ENCODE peak calls at places on chromosomes 13 and 19, in seven cellular contexts. B is DMS153; J is endodermal cell; R is activated CD8-positive, alpha-beta memory T cell treated with anti-CD3 and anti-CD28 coated beads for 4 hours; A is hepatic stellate cell; E is GM12892; L is NCI-H2029. P is an unnamed sample.

GRCh38 chr19:30563691-30564090 is 191.5 kb downstream of the ZNF536 start:
- DNase-seq in E (no peak), R (no peak), A (no peak), B (no peak), J (peak), L (no peak), P (no peak)

GRCh38 chr13:99303863-99304521 is 3.2 kb downstream of the GPR183 start:
- DNase-seq in J (no peak), L (no peak), R (no peak), A (no peak), E (no peak), B (no peak), P (peak)

GRCh38 chr13:82566864-82567263 is 1315.4 kb downstream of the SLITRK1 start:
- DNase-seq in B (no peak), A (no peak), L (no peak), E (no peak), R (no peak), J (no peak), P (no peak)

GRCh38 chr13:49933511-49933910 is 2.6 kb downstream of the SPRYD7 start:
- DNase-seq in B (no peak), A (no peak), L (no peak), J (no peak), R (no peak), E (no peak), P (no peak)

GRCh38 chr13:113098163-113098732 is 7.3 kb upstream of the F7 start:
- DNase-seq in B (no peak), L (no peak), R (no peak), J (no peak), A (no peak), E (no peak), P (no peak)

GRCh38 chr19:11195169-11195568 is 2.2 kb downstream of the KANK2 start:
- DNase-seq in A (peak), B (no peak), R (no peak), L (no peak), E (no peak), J (no peak), P (no peak)

GRCh38 chr13:113862766-113863510 is 938 bp downstream of the GAS6 start:
- DNase-seq in J (peak), B (no peak), E (peak), R (no peak), A (peak), L (no peak), P (no peak)

GRCh38 chr13:97559981-97560380 is 126.0 kb downstream of the RAP2A start:
- DNase-seq in J (no peak), R (no peak), A (no peak), E (no peak), L (no peak), B (no peak), P (no peak)

GRCh38 chr19:31706131-31706530 is 356.9 kb upstream of the TSHZ3 start:
- DNase-seq in A (no peak), B (no peak), L (no peak), E (no peak), J (no peak), R (no peak), P (no peak)

GRCh38 chr13:97786510-97786909 is 167.0 kb upstream of the IPO5 start:
- DNase-seq in J (no peak), B (no peak), A (no peak), R (no peak), E (no peak), L (no peak), P (no peak)

GRCh38 chr19:38656171-38656981 is 8.9 kb downstream of the ACTN4 start:
- DNase-seq in J (no peak), E (no peak), R (no peak), L (no peak), B (no peak), A (no peak), P (no peak)

GRCh38 chr13:91805605-91806004 is 407.2 kb downstream of the GPC5 start:
- DNase-seq in L (no peak), R (no peak), E (no peak), A (no peak), B (no peak), J (no peak), P (no peak)

GRCh38 chr13:48194392-48194754 is 38.6 kb upstream of the ITM2B start:
- DNase-seq in L (no peak), B (no peak), R (no peak), A (no peak), J (no peak), E (no peak), P (no peak)

GRCh38 chr19:55310498-55310897 is 14.6 kb downstream of the TMEM150B start:
- DNase-seq in L (no peak), J (no peak), B (no peak), E (no peak), R (no peak), A (no peak), P (no peak)

GRCh38 chr13:112474869-112475268 is 98.7 kb downstream of the SPACA7 start:
- DNase-seq in L (no peak), J (no peak), A (no peak), E (no peak), B (no peak), R (no peak), P (no peak)

GRCh38 chr19:44598880-44599279 is 14.5 kb upstream of the IGSF23 start:
- DNase-seq in B (no peak), L (no peak), J (no peak), E (no peak), R (no peak), A (no peak), P (no peak)

GRCh38 chr13:82010780-82011179 is 1669.9 kb upstream of the SPRY2 start:
- DNase-seq in E (no peak), L (no peak), A (no peak), B (peak), J (no peak), R (no peak), P (no peak)

GRCh38 chr19:40607311-40607871 is 6.2 kb downstream of the LTBP4 start:
- DNase-seq in B (no peak), A (no peak), E (no peak), L (no peak), R (no peak), J (peak), P (no peak)

GRCh38 chr13:109836629-109837607 is 50.5 kb upstream of the IRS2 start:
- DNase-seq in B (peak), J (no peak), A (no peak), R (no peak), E (no peak), L (no peak), P (no peak)

GRCh38 chr13:97003071-97003470 is 8.8 kb upstream of the OXGR1 start:
- DNase-seq in R (no peak), B (no peak), L (no peak), J (no peak), E (no peak), A (no peak), P (no peak)

GRCh38 chr13:107119989-107120881 is 552.3 kb upstream of the ARGLU1 start:
- DNase-seq in B (no peak), E (no peak), R (no peak), J (no peak), L (no peak), A (no peak), P (no peak)

GRCh38 chr13:21341637-21342422 is 117.3 kb downstream of the ZDHHC20 start:
- DNase-seq in L (no peak), R (no peak), J (no peak), B (no peak), A (no peak), E (no peak), P (no peak)

GRCh38 chr13:113968463-113969310 is 5.2 kb downstream of the C13orf46 start:
- DNase-seq in R (no peak), J (no peak), A (no peak), L (no peak), B (no peak), E (no peak), P (no peak)

GRCh38 chr19:16301999-16302694 is 22.5 kb upstream of the KLF2 start:
- DNase-seq in J (no peak), R (no peak), L (no peak), A (no peak), E (no peak), B (no peak), P (no peak)

GRCh38 chr13:23505007-23505406 is 65.2 kb upstream of the TNFRSF19 start:
- DNase-seq in J (no peak), R (no peak), B (no peak), L (no peak), E (no peak), A (peak), P (no peak)

GRCh38 chr13:32735859-32736258 is 149.6 kb downstream of the PDS5B start:
- DNase-seq in R (no peak), J (no peak), E (no peak), B (no peak), L (no peak), A (no peak), P (no peak)

GRCh38 chr13:34247596-34247995 is 429.6 kb downstream of the RFC3 start:
- DNase-seq in E (no peak), A (no peak), L (no peak), J (no peak), B (peak), R (no peak), P (no peak)

P was measured in T-cell.